ENCODE peak calls at places on chromosome 16, in four cellular contexts. T is sigmoid colon, O is IMR-90, Y is adrenal gland. G is an unnamed sample.

GRCh38 chr16:27726621-27727275 is 176.8 kb downstream of the KATNIP start:
- DNase-seq in T (no peak), O (peak; percentile 53), Y (no peak), G (no peak)

GRCh38 chr16:84427553-84427952 is 59.2 kb downstream of the ATP2C2 start:
- DNase-seq in T (no peak), O (no peak), Y (no peak), G (no peak)

GRCh38 chr16:84040206-84040822 is 2.3 kb downstream of the SLC38A8 start:
- DNase-seq in T (no peak), O (no peak), Y (no peak), G (no peak)

GRCh38 chr16:87207509-87207908 is 109.7 kb downstream of the C16orf95 start:
- DNase-seq in T (peak; percentile 67), O (peak; percentile 81), Y (no peak), G (no peak)

GRCh38 chr16:84593825-84594724 is 23.8 kb downstream of the COTL1 start:
- DNase-seq in T (no peak), O (no peak), Y (no peak), G (peak; percentile 97)

GRCh38 chr16:89071686-89072182 is 21.9 kb upstream of the ACSF3 start:
- DNase-seq in T (no peak), O (no peak), Y (no peak), G (no peak)

GRCh38 chr16:19960183-19960582 is 75.5 kb upstream of the GPRC5B start:
- DNase-seq in T (no peak), O (no peak), Y (no peak), G (no peak)

GRCh38 chr16:84932691-84933090 is 78.6 kb downstream of the ZDHHC7 start:
- DNase-seq in T (no peak), O (no peak), Y (no peak), G (peak; percentile 67)

GRCh38 chr16:19666451-19666850 is 51.6 kb downstream of the KNOP1 start:
- DNase-seq in T (no peak), O (no peak), Y (no peak), G (no peak)

GRCh38 chr16:64132686-64133085 is 989.2 kb downstream of the CDH11 start:
- DNase-seq in T (no peak), O (no peak), Y (no peak), G (no peak)

GRCh38 chr16:52812945-52813556 is 239.6 kb downstream of the CHD9NB start:
- DNase-seq in T (no peak), O (peak; percentile 28), Y (no peak), G (no peak)

GRCh38 chr16:4702466-4702808 is 9.1 kb downstream of the NUDT16L1 start:
- DNase-seq in T (no peak), O (no peak), Y (no peak), G (no peak)

GRCh38 chr16:86536621-86537020 is 18.4 kb downstream of the MTHFSD start:
- DNase-seq in T (peak; percentile 54), O (no peak), Y (no peak), G (no peak)

GRCh38 chr16:88975511-88976061 is 1.4 kb downstream of the CBFA2T3 start:
- DNase-seq in T (no peak), O (no peak), Y (no peak), G (peak; percentile 85)

GRCh38 chr16:13542284-13542683 is 377.7 kb upstream of the ERCC4 start:
- DNase-seq in T (no peak), O (no peak), Y (no peak), G (no peak)

GRCh38 chr16:51538707-51539604 is 387.9 kb upstream of the SALL1 start:
- DNase-seq in T (no peak), O (peak; percentile 92), Y (no peak), G (no peak)

GRCh38 chr16:21628772-21629171 is 23.6 kb downstream of the IGSF6 start:
- DNase-seq in T (no peak), O (peak; percentile 32), Y (no peak), G (no peak)

GRCh38 chr16:24699151-24699723 is 30.2 kb upstream of the TNRC6A start:
- DNase-seq in T (no peak), O (no peak), Y (no peak), G (no peak)

GRCh38 chr16:27464663-27465482 is 62.9 kb downstream of the IL21R start:
- DNase-seq in T (no peak), O (no peak), Y (no peak), G (peak; percentile 74)

GRCh38 chr16:49330562-49331201 is 42.9 kb upstream of the C16orf78 start:
- DNase-seq in T (no peak), O (no peak), Y (no peak), G (no peak)

GRCh38 chr16:79589495-79590134 is 10.9 kb downstream of the MAF start:
- DNase-seq in T (no peak), O (no peak), Y (no peak), G (peak; percentile 76)

GRCh38 chr16:46996391-46996790 is 22.9 kb upstream of the DNAJA2 start:
- DNase-seq in T (no peak), O (no peak), Y (no peak), G (no peak)

GRCh38 chr16:19601083-19601976 is 45.8 kb downstream of the VPS35L start:
- DNase-seq in T (no peak), O (peak; percentile 36), Y (peak; percentile 25), G (no peak)

GRCh38 chr16:1580256-1580655 is 31.6 kb downstream of the IFT140 start:
- DNase-seq in T (no peak), O (no peak), Y (no peak), G (no peak)
- TF ChIP-seq POLR2A in T (no peak), O (no peak), Y (no peak), G (no peak)

GRCh38 chr16:81263470-81264200 is 25.1 kb downstream of the BCO1 start:
- DNase-seq in T (peak; percentile 82), O (peak; percentile 45), Y (peak; percentile 18), G (no peak)
- TF ChIP-seq CTCF in T (no peak), O (no peak), Y (no peak), G (no peak)

DNA sequence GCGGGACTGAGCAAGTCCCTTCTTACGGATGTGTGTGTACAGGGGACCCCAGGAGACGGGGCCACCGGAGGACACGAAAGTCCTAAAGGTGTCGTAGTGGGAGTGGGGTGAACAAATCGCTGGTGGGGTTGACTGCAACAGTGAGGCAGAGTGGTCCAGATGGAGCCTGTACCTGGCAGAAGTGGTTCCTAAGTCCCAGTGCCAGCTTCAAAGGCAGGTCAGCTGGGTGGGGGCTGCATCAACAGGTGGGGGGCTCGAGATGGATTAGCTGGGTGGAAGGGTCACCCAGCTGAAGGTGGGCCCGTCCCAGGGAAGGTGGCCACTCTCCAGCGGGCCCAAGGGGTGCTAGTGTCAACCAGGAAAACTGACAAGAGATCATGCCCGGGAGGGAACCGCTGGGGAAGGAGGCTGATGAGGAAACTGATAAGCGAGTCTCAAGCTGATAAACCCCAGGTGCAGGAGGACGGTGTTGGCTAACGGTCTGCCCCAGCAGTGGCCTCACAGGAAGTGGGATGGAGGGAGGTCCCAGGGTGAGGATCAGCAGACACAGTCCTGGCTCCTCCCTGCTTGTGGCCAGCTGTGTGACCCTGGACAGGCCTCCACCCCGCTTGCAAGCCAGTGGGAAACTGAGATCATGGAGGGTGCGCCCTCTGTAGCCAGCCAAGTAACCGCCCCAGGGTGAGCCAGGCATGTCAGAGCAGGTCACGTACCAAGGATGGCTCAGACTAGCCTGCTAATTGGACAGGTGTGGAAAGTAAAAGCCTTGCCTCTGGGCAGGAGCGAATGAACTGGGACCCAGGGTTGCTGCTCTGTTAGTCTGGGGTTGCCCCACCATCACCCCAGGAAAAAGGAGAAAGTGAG is 1.0 kb downstream of the ORAI3 start:
- DNase-seq in T (peak; percentile 95), O (peak; percentile 80), Y (peak; percentile 91), G (peak; percentile 89)
- TF ChIP-seq POLR2A in T (peak; percentile 66), O (peak; percentile 59), Y (peak; percentile 78), G (no peak)

DNA sequence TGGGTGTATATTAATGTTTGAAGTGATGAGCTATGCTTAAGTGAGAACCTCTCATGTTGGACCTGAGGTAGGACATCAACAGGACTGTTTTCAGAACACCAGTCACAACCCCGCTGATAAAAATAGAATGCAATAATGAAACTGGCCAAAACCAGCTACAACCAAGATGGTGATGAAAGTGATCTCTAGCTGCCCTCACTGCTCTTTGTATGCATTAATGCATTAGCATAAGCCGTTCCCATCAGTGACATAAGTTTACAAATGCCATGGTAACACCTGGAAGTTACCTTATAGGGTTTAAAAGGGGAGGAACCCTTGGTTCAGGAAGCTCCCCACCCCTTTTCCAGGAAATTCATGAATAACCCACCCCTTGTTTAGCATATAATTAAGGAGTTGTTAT is 672.5 kb upstream of the EEF2KMT start:
- DNase-seq in T (no peak), O (no peak), Y (no peak), G (no peak)
- TF ChIP-seq CTCF in T (no peak), O (no peak), Y (no peak), G (no peak)

DNA sequence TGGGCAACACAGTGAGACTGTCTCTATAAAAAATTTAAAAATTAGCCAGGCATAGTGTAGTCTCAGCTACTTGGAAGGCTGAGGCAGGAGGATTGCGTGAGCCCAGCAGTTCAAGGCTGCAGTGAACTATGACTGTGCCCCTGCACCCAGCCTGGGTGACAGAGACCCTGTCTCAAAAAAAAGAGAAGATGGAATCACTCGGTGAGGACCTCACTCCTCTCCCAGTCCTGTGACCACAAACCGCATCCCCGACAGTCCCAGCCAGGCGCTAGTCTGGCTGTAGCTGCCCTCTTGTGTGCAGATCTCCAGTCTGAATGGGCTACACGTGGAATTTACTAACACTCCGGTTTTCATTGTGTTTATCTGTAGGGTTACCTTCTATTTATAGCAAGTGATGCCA is 11.1 kb downstream of the DEXI start:
- DNase-seq in T (no peak), O (no peak), Y (no peak), G (peak; percentile 70)
- TF ChIP-seq POLR2A in T (no peak), O (no peak), Y (no peak), G (no peak)

GRCh38 chr16:22977294-22977697 is 163.3 kb downstream of the HS3ST2 start:
- DNase-seq in T (no peak), O (no peak), Y (no peak), G (no peak)
- TF ChIP-seq CTCF in T (no peak), O (peak; percentile 7), Y (no peak), G (no peak)

GRCh38 chr16:30005341-30006094 is 5.3 kb downstream of the DOC2A start:
- DNase-seq in T (no peak), O (peak; percentile 31), Y (no peak), G (no peak)
- TF ChIP-seq POLR2A in T (no peak), O (no peak), Y (no peak), G (no peak)

GRCh38 chr16:77172964-77173363 is 18.0 kb upstream of the MON1B start:
- DNase-seq in T (no peak), O (no peak), Y (no peak), G (no peak)

GRCh38 chr16:77170805-77171204 is 20.2 kb upstream of the MON1B start:
- DNase-seq in T (no peak), O (no peak), Y (no peak), G (no peak)

GRCh38 chr16:77171750-77172635 is 19.0 kb upstream of the MON1B start:
- DNase-seq in T (no peak), O (peak; percentile 59), Y (peak; percentile 45), G (no peak)

GRCh38 chr16:77169650-77170236 is 21.2 kb upstream of the MON1B start:
- DNase-seq in T (no peak), O (peak; percentile 34), Y (peak; percentile 26), G (no peak)
- TF ChIP-seq CTCF in T (peak; percentile 15), O (peak; percentile 38), Y (peak; percentile 40), G (peak; percentile 62)

DNA sequence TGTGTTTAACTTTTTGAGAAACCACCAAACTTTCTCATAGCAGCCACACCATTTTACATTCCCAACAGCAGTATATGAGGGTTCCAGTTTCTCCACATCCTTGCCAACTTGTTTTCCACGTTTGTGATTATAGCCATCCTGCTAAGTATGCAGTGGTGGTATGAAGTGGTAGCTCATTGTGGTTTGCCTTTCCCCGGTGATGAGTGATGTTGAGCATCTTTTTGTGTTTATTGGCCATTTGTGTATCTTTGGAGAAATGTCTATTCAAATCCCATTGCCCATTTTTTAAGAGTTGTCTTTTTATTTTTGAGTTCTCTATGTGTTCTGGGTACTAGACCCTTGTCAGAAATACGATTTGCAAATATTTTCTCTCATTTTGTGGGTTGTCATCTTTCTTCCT is 17.4 kb downstream of the SF3B3 start:
- DNase-seq in T (no peak), O (no peak), Y (no peak), G (no peak)
- TF ChIP-seq POLR2A in T (no peak), O (no peak), Y (no peak), G (no peak)

G was measured in spleen.